ENCODE peak calls at places on chromosome X, in five cellular contexts. One of them, this sample, is unnamed.
A peak's percentile ranks its signal among the peaks of the same experiment; 100 is the strongest.

GRCh38 chrX:101659601-101660063 is at the start of gene ARMCX2:
- DNase-seq in HCT116: no peak
- DNase-seq in neural progenitor cell: peak; percentile 64
- DNase-seq in GM23248: peak; percentile 79
- DNase-seq in MM.1S: no peak
- DNase-seq in this sample: no peak

GRCh38 chrX:78124304-78124703 is 15.1 kb downstream of the TAF9B start:
- DNase-seq in HCT116: no peak
- DNase-seq in neural progenitor cell: no peak
- DNase-seq in GM23248: peak; percentile 34
- DNase-seq in MM.1S: no peak
- DNase-seq in this sample: no peak

GRCh38 chrX:154991039-154991438 is 31.5 kb downstream of the F8 start:
- DNase-seq in HCT116: no peak
- DNase-seq in neural progenitor cell: no peak
- DNase-seq in GM23248: no peak
- DNase-seq in MM.1S: no peak
- DNase-seq in this sample: no peak

GRCh38 chrX:105837227-105837626 is 14.9 kb downstream of the NRK start:
- DNase-seq in HCT116: no peak
- DNase-seq in neural progenitor cell: peak; percentile 2
- DNase-seq in GM23248: no peak
- DNase-seq in MM.1S: no peak
- DNase-seq in this sample: no peak

GRCh38 chrX:134460861-134461218 is 875 bp downstream of the HPRT1 start:
- DNase-seq in HCT116: no peak
- DNase-seq in neural progenitor cell: no peak
- DNase-seq in GM23248: peak; percentile 42
- DNase-seq in MM.1S: peak; percentile 18
- DNase-seq in this sample: no peak

GRCh38 chrX:2188840-2189239 is 311.9 kb downstream of the DHRSX start:
- DNase-seq in HCT116: no peak
- DNase-seq in neural progenitor cell: no peak
- DNase-seq in GM23248: no peak
- DNase-seq in MM.1S: no peak
- DNase-seq in this sample: no peak

GRCh38 chrX:1330605-1331004 is 6.0 kb upstream of the IL3RA start:
- DNase-seq in HCT116: no peak
- DNase-seq in neural progenitor cell: no peak
- DNase-seq in GM23248: no peak
- DNase-seq in MM.1S: no peak
- DNase-seq in this sample: no peak

GRCh38 chrX:7514871-7515599 is 327.9 kb upstream of the VCX start:
- DNase-seq in HCT116: no peak
- DNase-seq in neural progenitor cell: no peak
- DNase-seq in GM23248: peak; percentile 51
- DNase-seq in MM.1S: no peak
- DNase-seq in this sample: no peak

GRCh38 chrX:57752866-57753265 is 72.8 kb upstream of the NLRP2B start:
- DNase-seq in HCT116: no peak
- DNase-seq in neural progenitor cell: no peak
- DNase-seq in GM23248: no peak
- DNase-seq in MM.1S: no peak
- DNase-seq in this sample: peak; percentile 10

GRCh38 chrX:71533850-71534515 is 1.1 kb downstream of the OGT start:
- DNase-seq in HCT116: no peak
- DNase-seq in neural progenitor cell: peak; percentile 65
- DNase-seq in GM23248: peak; percentile 59
- DNase-seq in MM.1S: peak; percentile 54
- DNase-seq in this sample: peak; percentile 68

GRCh38 chrX:10296581-10296980 is 139.8 kb downstream of the CLCN4 start:
- DNase-seq in HCT116: no peak
- DNase-seq in neural progenitor cell: no peak
- DNase-seq in GM23248: peak; percentile 6
- DNase-seq in MM.1S: no peak
- DNase-seq in this sample: no peak

GRCh38 chrX:28246675-28247074 is 265.4 kb upstream of the DCAF8L1 start:
- DNase-seq in HCT116: no peak
- DNase-seq in neural progenitor cell: no peak
- DNase-seq in GM23248: no peak
- DNase-seq in MM.1S: no peak
- DNase-seq in this sample: no peak

GRCh38 chrX:25599061-25599460 is 539.1 kb upstream of the MAGEB18 start:
- DNase-seq in HCT116: no peak
- DNase-seq in neural progenitor cell: no peak
- DNase-seq in GM23248: no peak
- DNase-seq in MM.1S: no peak
- DNase-seq in this sample: no peak

GRCh38 chrX:106707771-106708454 is 18.6 kb upstream of the RNF128 start:
- DNase-seq in HCT116: peak; percentile 79
- DNase-seq in neural progenitor cell: no peak
- DNase-seq in GM23248: peak; percentile 91
- DNase-seq in MM.1S: no peak
- DNase-seq in this sample: no peak

GRCh38 chrX:115311666-115312065 is 22.2 kb downstream of the LUZP4 start:
- DNase-seq in HCT116: no peak
- DNase-seq in neural progenitor cell: peak; percentile 88
- DNase-seq in GM23248: no peak
- DNase-seq in MM.1S: no peak
- DNase-seq in this sample: no peak

GRCh38 chrX:6226053-6226645 is 2.5 kb downstream of the NLGN4X start:
- DNase-seq in HCT116: no peak
- DNase-seq in neural progenitor cell: peak; percentile 63
- DNase-seq in GM23248: no peak
- DNase-seq in MM.1S: peak; percentile 27
- DNase-seq in this sample: peak; percentile 72

GRCh38 chrX:136214551-136214950 is 36.6 kb downstream of the MAP7D3 start:
- DNase-seq in HCT116: no peak
- DNase-seq in neural progenitor cell: no peak
- DNase-seq in GM23248: peak; percentile 75
- DNase-seq in MM.1S: no peak
- DNase-seq in this sample: no peak
- H3K4me2 ChIP-seq in HCT116: no peak overlapping the region
- H3K4me2 ChIP-seq in neural progenitor cell: no peak overlapping the region
- H3K4me2 ChIP-seq in GM23248: peak overlapping the region; percentile 25
- H3K4me2 ChIP-seq in MM.1S: no peak overlapping the region
- H3K4me2 ChIP-seq in this sample: no peak overlapping the region

DNA sequence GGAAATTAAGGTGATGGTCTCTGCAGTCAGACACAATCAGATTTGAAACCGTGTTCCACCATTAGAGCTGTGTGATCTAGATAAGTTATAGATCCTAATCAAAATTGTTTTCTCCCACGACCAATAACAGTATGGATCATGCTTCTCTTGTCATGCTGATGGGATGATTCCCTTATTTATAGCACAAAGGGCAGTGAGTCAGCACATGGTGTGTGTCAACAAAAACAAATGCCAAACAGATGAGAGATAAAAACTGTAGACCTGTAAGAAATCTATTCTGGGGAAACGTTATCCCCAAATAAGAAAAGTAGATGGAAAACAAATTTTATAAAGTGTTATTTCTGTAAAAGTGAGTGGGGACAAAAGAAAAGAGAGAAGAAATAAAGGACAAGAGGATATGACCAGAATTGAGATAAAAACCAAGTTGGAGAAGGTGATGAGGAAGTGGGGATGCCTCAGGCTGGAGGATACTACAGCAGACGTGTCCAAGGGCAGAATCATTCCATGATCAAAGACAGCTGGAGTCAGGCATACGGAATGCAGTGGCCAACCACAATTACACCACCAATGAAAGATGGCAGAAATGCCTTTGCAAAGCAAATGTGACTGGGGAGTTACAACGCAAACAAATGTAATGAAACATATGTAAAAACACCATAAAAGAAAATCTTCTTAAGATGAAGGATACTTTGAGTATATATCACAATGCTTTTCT is 377.8 kb upstream of the PRKX start:
- DNase-seq in HCT116: no peak
- DNase-seq in neural progenitor cell: no peak
- DNase-seq in GM23248: peak; percentile 0
- DNase-seq in MM.1S: no peak
- DNase-seq in this sample: no peak
- H3K4me3 ChIP-seq in HCT116: no peak overlapping the region
- H3K4me3 ChIP-seq in neural progenitor cell: no peak overlapping the region
- H3K4me3 ChIP-seq in GM23248: no peak overlapping the region
- H3K4me3 ChIP-seq in MM.1S: no peak overlapping the region
- H3K4me3 ChIP-seq in this sample: no peak overlapping the region

GRCh38 chrX:21612154-21612553 is 46.0 kb downstream of the KLHL34 start:
- DNase-seq in HCT116: no peak
- DNase-seq in neural progenitor cell: no peak
- DNase-seq in GM23248: no peak
- DNase-seq in MM.1S: no peak
- DNase-seq in this sample: no peak
- TF ChIP-seq EZH2 in HCT116: no peak
- TF ChIP-seq EZH2 in neural progenitor cell: no peak
- TF ChIP-seq EZH2 in GM23248: no peak
- TF ChIP-seq EZH2 in MM.1S: no peak
- TF ChIP-seq EZH2 in this sample: no peak

GRCh38 chrX:65647801-65648200 is 19.7 kb upstream of the MSN start:
- DNase-seq in HCT116: no peak
- DNase-seq in neural progenitor cell: no peak
- DNase-seq in GM23248: no peak
- DNase-seq in MM.1S: no peak
- DNase-seq in this sample: no peak

GRCh38 chrX:65644621-65645287 is 22.7 kb upstream of the MSN start:
- DNase-seq in HCT116: peak; percentile 39
- DNase-seq in neural progenitor cell: no peak
- DNase-seq in GM23248: peak; percentile 87
- DNase-seq in MM.1S: no peak
- DNase-seq in this sample: no peak

GRCh38 chrX:65643046-65643785 is 24.2 kb upstream of the MSN start:
- DNase-seq in HCT116: no peak
- DNase-seq in neural progenitor cell: no peak
- DNase-seq in GM23248: peak; percentile 68
- DNase-seq in MM.1S: no peak
- DNase-seq in this sample: no peak

DNA sequence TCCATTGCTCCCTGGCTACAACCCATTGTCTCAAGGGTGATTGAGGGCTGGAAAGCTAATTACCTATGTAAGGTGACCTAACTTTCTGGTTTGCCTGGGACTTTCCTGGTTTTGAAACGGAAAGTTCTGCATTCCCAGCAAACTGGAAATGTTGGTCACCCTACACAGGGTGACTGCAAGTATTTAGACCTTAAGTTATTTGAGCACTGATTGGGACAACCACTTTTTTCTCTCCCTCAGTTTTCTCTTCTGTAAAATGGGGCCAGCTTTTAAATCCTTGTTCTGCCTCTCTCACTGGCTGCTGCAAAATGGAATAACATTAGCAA is 23.7 kb upstream of the MSN start:
- DNase-seq in HCT116: no peak
- DNase-seq in neural progenitor cell: no peak
- DNase-seq in GM23248: no peak
- DNase-seq in MM.1S: no peak
- DNase-seq in this sample: no peak
- H3K4me2 ChIP-seq in HCT116: peak overlapping the region; percentile 50
- H3K4me2 ChIP-seq in neural progenitor cell: no peak overlapping the region
- H3K4me2 ChIP-seq in GM23248: no peak overlapping the region
- H3K4me2 ChIP-seq in MM.1S: no peak overlapping the region
- H3K4me2 ChIP-seq in this sample: no peak overlapping the region

This sample was measured in DND-41.